ENCODE peak calls at places on chromosomes 16 and 17, in seven cellular contexts. L, V, A, Y, F, Q and D are unnamed samples.

GRCh38 chr17:48333034-48333491 is 97.0 kb downstream of the SKAP1 start:
- DNase-seq in L (no peak), V (peak), A (no peak), Y (peak), F (no peak), Q (no peak), D (no peak)

GRCh38 chr17:59139939-59140338 is 15.0 kb downstream of the SKA2 start:
- DNase-seq in L (no peak), V (no peak), A (no peak), Y (no peak), F (no peak), Q (no peak), D (no peak)

GRCh38 chr17:8922451-8922850 is 43.1 kb downstream of the PIK3R5 start:
- DNase-seq in L (no peak), V (no peak), A (no peak), Y (peak), F (peak), Q (no peak), D (no peak)

GRCh38 chr17:32536736-32537646 is 50.2 kb downstream of the CDK5R1 start:
- DNase-seq in L (no peak), V (no peak), A (no peak), Y (peak), F (peak), Q (no peak), D (no peak)

GRCh38 chr17:7380855-7381683 is at the start of gene TNK1:
- DNase-seq in L (no peak), V (no peak), A (peak), Y (no peak), F (no peak), Q (no peak), D (no peak)

GRCh38 chr17:68329331-68329730 is 38.0 kb downstream of the ARSG start:
- DNase-seq in L (no peak), V (no peak), A (no peak), Y (no peak), F (no peak), Q (no peak), D (no peak)

GRCh38 chr16:14013571-14014283 is 57.4 kb upstream of the MRTFB start:
- DNase-seq in L (no peak), V (no peak), A (peak), Y (peak), F (peak), Q (peak), D (peak)

GRCh38 chr16:73125860-73126259 is 77.9 kb upstream of the ZFHX3 start:
- DNase-seq in L (no peak), V (no peak), A (no peak), Y (peak), F (peak), Q (no peak), D (no peak)

GRCh38 chr17:10013360-10014112 is 108.5 kb upstream of the RCVRN start:
- DNase-seq in L (no peak), V (peak), A (no peak), Y (peak), F (peak), Q (no peak), D (no peak)

GRCh38 chr17:27473748-27474609 is 17.7 kb downstream of the KSR1 start:
- DNase-seq in L (no peak), V (peak), A (peak), Y (no peak), F (no peak), Q (no peak), D (peak)

GRCh38 chr16:57890752-57891111 is 80.2 kb downstream of the CNGB1 start:
- DNase-seq in L (no peak), V (no peak), A (no peak), Y (no peak), F (no peak), Q (no peak), D (no peak)

GRCh38 chr16:27398894-27399853 is 2.8 kb upstream of the IL21R start:
- DNase-seq in L (no peak), V (peak), A (no peak), Y (no peak), F (no peak), Q (no peak), D (no peak)

GRCh38 chr16:19733551-19733950 is 15.5 kb downstream of the IQCK start:
- DNase-seq in L (no peak), V (no peak), A (no peak), Y (no peak), F (no peak), Q (no peak), D (no peak)

GRCh38 chr17:34434065-34434464 is 71.0 kb upstream of the CCL1 start:
- DNase-seq in L (no peak), V (peak), A (no peak), Y (no peak), F (no peak), Q (no peak), D (no peak)

GRCh38 chr17:37735165-37735564 is 9.7 kb downstream of the HNF1B start:
- DNase-seq in L (no peak), V (no peak), A (no peak), Y (no peak), F (no peak), Q (no peak), D (no peak)

GRCh38 chr17:17940451-17940911 is 31.7 kb downstream of the TOM1L2 start:
- DNase-seq in L (peak), V (no peak), A (no peak), Y (peak), F (peak), Q (peak), D (peak)